ENCODE peak calls at places on chromosome 10, in eight cellular contexts. I, P, B, K, S, V, E and G are unnamed samples.
A peak's percentile ranks its signal among the peaks of the same experiment; 100 is the strongest.

GRCh38 chr10:95183451-95184230 is 10.4 kb upstream of the ACSM6 start:
- DNase-seq in I (peak; percentile 88), K (peak; percentile 78), B (peak; percentile 16), V (peak; percentile 91), E (peak; percentile 95), P (peak; percentile 84), S (peak; percentile 92), G (peak; percentile 20)

GRCh38 chr10:96044686-96045085 is 1.3 kb downstream of the CCNJ start:
- DNase-seq in S (no peak), P (no peak), B (no peak), V (peak; percentile 35), K (no peak), E (no peak), I (no peak), G (no peak)

GRCh38 chr10:129468187-129468586 is 1.1 kb downstream of the MGMT start:
- DNase-seq in E (no peak), I (no peak), K (no peak), V (no peak), S (no peak), B (no peak), P (no peak), G (no peak)

GRCh38 chr10:24825551-24825950 is 101.9 kb upstream of the ARHGAP21 start:
- DNase-seq in B (no peak), V (no peak), I (no peak), S (no peak), P (no peak), K (no peak), E (no peak), G (no peak)

GRCh38 chr10:113221756-113222168 is 271.7 kb downstream of the TCF7L2 start:
- DNase-seq in K (no peak), E (no peak), P (no peak), B (no peak), I (no peak), V (peak; percentile 51), S (no peak), G (no peak)

GRCh38 chr10:87799860-87800259 is 18.2 kb downstream of the ATAD1 start:
- DNase-seq in V (peak; percentile 56), S (no peak), I (no peak), E (no peak), P (no peak), B (no peak), K (no peak), G (no peak)

GRCh38 chr10:125721035-125721434 is 1.5 kb downstream of the EDRF1 start:
- DNase-seq in K (no peak), E (no peak), P (no peak), B (no peak), S (no peak), I (no peak), V (no peak), G (no peak)

GRCh38 chr10:117476716-117477115 is 65.8 kb upstream of the EMX2 start:
- DNase-seq in E (no peak), V (no peak), P (no peak), S (no peak), B (no peak), K (no peak), I (no peak), G (no peak)

GRCh38 chr10:7085913-7086589 is 324.8 kb downstream of the SFMBT2 start:
- DNase-seq in S (no peak), V (peak; percentile 80), B (no peak), K (no peak), E (no peak), I (no peak), P (no peak), G (peak; percentile 35)

GRCh38 chr10:36393800-36394199 is 731.6 kb upstream of the ANKRD30A start:
- DNase-seq in S (no peak), I (no peak), V (no peak), K (no peak), P (no peak), E (no peak), B (no peak), G (no peak)

GRCh38 chr10:132443605-132443997 is 46.6 kb downstream of the PWWP2B start:
- DNase-seq in P (peak; percentile 76), B (no peak), K (no peak), E (peak; percentile 57), I (no peak), V (no peak), S (peak; percentile 66), G (no peak)

GRCh38 chr10:113132651-113133088 is 182.6 kb downstream of the TCF7L2 start:
- DNase-seq in K (no peak), P (no peak), S (no peak), I (no peak), E (peak; percentile 56), B (no peak), V (peak; percentile 65), G (no peak)

GRCh38 chr10:122551450-122551849 is 9.1 kb upstream of the DMBT1 start:
- DNase-seq in S (no peak), K (no peak), I (no peak), P (peak; percentile 67), E (no peak), B (no peak), V (peak; percentile 26), G (no peak)

GRCh38 chr10:48655426-48656240 is 29.0 kb upstream of the WDFY4 start:
- DNase-seq in P (no peak), B (no peak), I (peak; percentile 76), K (peak; percentile 82), V (peak; percentile 59), S (peak; percentile 69), E (peak; percentile 90), G (peak; percentile 68)

GRCh38 chr10:20993387-20994170 is 96.5 kb upstream of the NEBL start:
- DNase-seq in V (no peak), K (peak; percentile 54), P (no peak), S (no peak), I (no peak), B (peak; percentile 10), E (no peak), G (no peak)

GRCh38 chr10:127398967-127399350 is 150.2 kb upstream of the NPS start:
- DNase-seq in B (no peak), P (no peak), V (no peak), K (no peak), E (no peak), S (no peak), I (no peak), G (no peak)

GRCh38 chr10:48449501-48450232 is 143.2 kb downstream of the MAPK8 start:
- DNase-seq in P (peak; percentile 42), E (peak; percentile 69), B (no peak), V (no peak), S (no peak), I (no peak), K (no peak), G (peak; percentile 60)

GRCh38 chr10:123083811-123084210 is 52.0 kb upstream of the HMX3 start:
- DNase-seq in B (no peak), K (no peak), E (no peak), V (no peak), S (no peak), I (no peak), P (no peak), G (no peak)

GRCh38 chr10:123521556-123521955 is 144.6 kb upstream of the GPR26 start:
- DNase-seq in P (peak; percentile 7), E (no peak), I (no peak), B (no peak), S (no peak), V (no peak), K (no peak), G (no peak)

DNA sequence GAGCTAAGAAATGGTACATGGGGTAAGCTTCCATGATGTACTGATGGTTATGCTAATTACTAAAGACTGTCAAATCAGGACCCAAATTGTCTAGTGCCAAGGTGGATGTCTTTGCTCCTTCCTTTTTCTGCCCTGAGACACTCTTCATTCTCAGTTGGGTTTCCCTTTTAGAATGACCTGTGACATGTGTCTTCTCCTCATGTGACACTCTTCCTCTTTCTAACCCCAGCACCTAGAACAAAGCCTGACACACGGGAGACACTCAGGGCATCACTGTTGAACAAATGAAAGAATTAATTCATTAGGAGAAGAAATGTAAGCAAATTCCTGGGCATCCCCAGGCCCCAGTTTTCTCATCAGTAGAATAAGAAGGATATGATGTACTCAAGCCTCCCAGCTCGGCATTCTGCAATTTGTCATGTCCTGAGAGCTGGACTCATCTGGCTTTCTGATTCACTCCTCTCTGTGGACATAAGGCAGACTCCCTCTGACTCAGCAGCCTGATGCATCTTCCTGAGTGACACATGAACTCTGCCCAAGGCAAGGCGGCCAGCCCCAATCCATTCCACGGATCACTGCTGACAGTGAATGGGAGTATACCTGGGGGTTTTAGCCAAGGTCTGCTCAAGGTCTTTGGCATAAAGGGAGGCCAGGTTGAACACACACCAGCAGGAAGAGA is 473.8 kb downstream of the KCNMA1 start:
- DNase-seq in B (peak; percentile 96), I (no peak), K (peak; percentile 53), V (no peak), S (peak; percentile 60), E (no peak), P (no peak), G (no peak)
- H3K27ac ChIP-seq in B (peak overlapping the region; percentile 93), I (no peak overlapping the region), K (peak overlapping the region; percentile 53), V (no peak overlapping the region), S (peak overlapping the region; percentile 65), E (no peak overlapping the region), P (no peak overlapping the region), G (no peak overlapping the region)

GRCh38 chr10:84314269-84314668 is 14.1 kb upstream of the CCSER2 start:
- DNase-seq in B (no peak), K (no peak), E (no peak), S (no peak), P (no peak), I (no peak), V (no peak), G (no peak)
- H3K27ac ChIP-seq in B (no peak overlapping the region), K (no peak overlapping the region), E (no peak overlapping the region), S (no peak overlapping the region), P (no peak overlapping the region), I (peak overlapping the region; percentile 23), V (no peak overlapping the region), G (no peak overlapping the region)

GRCh38 chr10:86785021-86785420 is 28.6 kb downstream of the BMPR1A start:
- DNase-seq in S (no peak), V (no peak), I (no peak), P (no peak), B (no peak), K (no peak), E (no peak), G (no peak)
- H3K27ac ChIP-seq in S (peak overlapping the region; percentile 56), V (peak overlapping the region; percentile 47), I (no peak overlapping the region), P (no peak overlapping the region), B (no peak overlapping the region), K (no peak overlapping the region), E (no peak overlapping the region), G (no peak overlapping the region)

DNA sequence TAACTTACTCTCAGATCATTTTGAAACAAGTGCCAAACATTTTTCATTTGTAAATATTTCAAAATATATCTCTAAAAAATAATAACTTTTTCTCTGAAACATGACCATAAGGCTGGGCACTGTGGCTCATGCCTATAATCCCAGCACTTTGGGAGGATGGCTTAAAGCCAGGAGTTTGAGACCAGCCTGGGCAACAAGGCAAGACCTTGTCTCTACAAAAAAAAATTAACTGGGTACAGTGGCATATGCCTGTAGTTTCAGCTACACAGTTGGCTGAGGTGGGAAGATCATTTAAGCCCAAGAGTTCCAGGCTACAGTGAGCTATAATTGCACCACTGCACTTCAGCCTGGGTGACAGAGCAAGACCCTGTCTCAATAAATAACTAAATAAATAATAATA is 36.4 kb downstream of the USP54 start:
- DNase-seq in P (no peak), K (no peak), S (no peak), B (no peak), I (no peak), E (no peak), V (no peak), G (no peak)
- H3K27ac ChIP-seq in P (no peak overlapping the region), K (no peak overlapping the region), S (no peak overlapping the region), B (no peak overlapping the region), I (peak overlapping the region; percentile 59), E (no peak overlapping the region), V (no peak overlapping the region), G (peak overlapping the region; percentile 93)